ENCODE peak calls at places on chromosomes 7 and 10, in ten cellular contexts. B is IMR-90, C is stromal cell of bone marrow, O is GM04504, I is GM04503, S is choroid plexus epithelial cell, F is GOT3, D is upper lobe of right lung, T is neural progenitor cell, J is COLO829. A is an unnamed sample.

GRCh38 chr10:102455893-102456471 is 4.6 kb upstream of the C10orf95 start:
- DNase-seq in B (peak; percentile 93), C (peak; percentile 82), O (peak; percentile 74), I (no peak), S (peak; percentile 92), F (no peak), D (no peak), T (no peak), J (no peak), A (no peak)

GRCh38 chr10:2986341-2986933 is 80.9 kb upstream of the PFKP start:
- DNase-seq in B (no peak), C (no peak), O (no peak), I (no peak), S (no peak), F (no peak), D (no peak), T (no peak), J (no peak), A (no peak)

GRCh38 chr7:28458732-28459131 is 46.4 kb downstream of the CREB5 start:
- DNase-seq in B (no peak), C (no peak), O (no peak), I (no peak), S (no peak), F (no peak), D (no peak), T (no peak), J (no peak), A (no peak)

GRCh38 chr7:137717811-137718271 is 128.9 kb downstream of the DGKI start:
- DNase-seq in B (peak; percentile 63), C (peak; percentile 32), O (no peak), I (no peak), S (peak; percentile 83), F (no peak), D (no peak), T (peak; percentile 75), J (peak; percentile 97), A (no peak)

GRCh38 chr7:147771344-147771743 is 819.2 kb upstream of the C7orf33 start:
- DNase-seq in B (no peak), C (no peak), O (no peak), I (no peak), S (no peak), F (no peak), D (no peak), T (peak; percentile 26), J (no peak), A (no peak)

GRCh38 chr10:77320852-77321496 is 316.6 kb downstream of the KCNMA1 start:
- DNase-seq in B (peak; percentile 99), C (peak; percentile 49), O (peak; percentile 28), I (peak; percentile 56), S (peak; percentile 76), F (no peak), D (no peak), T (no peak), J (peak; percentile 23), A (no peak)

GRCh38 chr7:87075671-87076404 is 16.4 kb upstream of the ELAPOR2 start:
- DNase-seq in B (no peak), C (no peak), O (no peak), I (no peak), S (no peak), F (no peak), D (no peak), T (no peak), J (no peak), A (no peak)

GRCh38 chr7:98423043-98423442 is 22.2 kb upstream of the BAIAP2L1 start:
- DNase-seq in B (peak; percentile 30), C (no peak), O (no peak), I (no peak), S (peak; percentile 58), F (no peak), D (no peak), T (no peak), J (peak; percentile 64), A (no peak)

GRCh38 chr10:62047240-62047897 is 145.9 kb downstream of the ARID5B start:
- DNase-seq in B (peak; percentile 81), C (no peak), O (no peak), I (no peak), S (no peak), F (no peak), D (no peak), T (no peak), J (no peak), A (no peak)

GRCh38 chr10:74991435-74991834 is 120.0 kb upstream of the SAMD8 start:
- DNase-seq in B (no peak), C (no peak), O (no peak), I (no peak), S (peak; percentile 29), F (no peak), D (no peak), T (peak; percentile 50), J (peak; percentile 35), A (no peak)

GRCh38 chr10:46094931-46095755 is 49.1 kb upstream of the MSMB start:
- DNase-seq in B (no peak), C (no peak), O (no peak), I (no peak), S (no peak), F (no peak), D (no peak), T (peak; percentile 13), J (no peak), A (no peak)

GRCh38 chr10:34116780-34117179 is 698.3 kb downstream of the PARD3 start:
- DNase-seq in B (no peak), C (no peak), O (no peak), I (no peak), S (no peak), F (no peak), D (no peak), T (no peak), J (no peak), A (no peak)

GRCh38 chr7:150356265-150356897 is 12.2 kb upstream of the REPIN1 start:
- DNase-seq in B (peak; percentile 33), C (no peak), O (no peak), I (no peak), S (peak; percentile 57), F (no peak), D (peak; percentile 12), T (peak; percentile 62), J (peak; percentile 57), A (no peak)

GRCh38 chr10:119516381-119517234 is 25.9 kb downstream of the RGS10 start:
- DNase-seq in B (no peak), C (no peak), O (no peak), I (no peak), S (peak; percentile 75), F (no peak), D (peak; percentile 74), T (no peak), J (no peak), A (no peak)

GRCh38 chr10:113960617-113961260 is 82.9 kb upstream of the ADRB1 start:
- DNase-seq in B (no peak), C (no peak), O (no peak), I (no peak), S (no peak), F (no peak), D (no peak), T (peak; percentile 26), J (no peak), A (no peak)

GRCh38 chr7:112854169-112854568 is 64.0 kb upstream of the TMEM168 start:
- DNase-seq in B (no peak), C (no peak), O (no peak), I (no peak), S (no peak), F (no peak), D (no peak), T (no peak), J (no peak), A (no peak)

GRCh38 chr10:118062798-118063238 is 16.1 kb upstream of the RAB11FIP2 start:
- DNase-seq in B (no peak), C (no peak), O (no peak), I (no peak), S (no peak), F (no peak), D (no peak), T (peak; percentile 17), J (no peak), A (no peak)

GRCh38 chr7:80552304-80552703 is 40.4 kb upstream of the GNAT3 start:
- DNase-seq in B (peak; percentile 64), C (peak; percentile 53), O (peak; percentile 54), I (peak; percentile 49), S (peak; percentile 57), F (no peak), D (no peak), T (no peak), J (peak; percentile 66), A (no peak)

GRCh38 chr10:8874972-8875371 is 820.5 kb downstream of the GATA3 start:
- DNase-seq in B (no peak), C (no peak), O (no peak), I (no peak), S (no peak), F (no peak), D (no peak), T (no peak), J (no peak), A (no peak)

GRCh38 chr7:45230611-45231165 is 73.1 kb downstream of the RAMP3 start:
- DNase-seq in B (no peak), C (no peak), O (no peak), I (no peak), S (no peak), F (no peak), D (no peak), T (no peak), J (no peak), A (no peak)

GRCh38 chr7:129074994-129075393 is 20.1 kb upstream of the TNPO3 start:
- DNase-seq in B (no peak), C (no peak), O (no peak), I (no peak), S (no peak), F (no peak), D (no peak), T (no peak), J (no peak), A (no peak)